ENCODE peak calls at places on chromosome 15, in four cellular contexts. F is K562, X is HepG2, C is SK-N-SH. H is an unnamed sample.

GRCh38 chr15:37880009-37880834 is 54.2 kb upstream of the TMCO5A start:
- DNase-seq in F (peak; percentile 30), X (peak; percentile 7), C (no peak), H (peak; percentile 38)

GRCh38 chr15:94083467-94083991 is 147.8 kb upstream of the MCTP2 start:
- DNase-seq in F (no peak), X (no peak), C (no peak), H (no peak)

GRCh38 chr15:89349212-89349558 is 14.6 kb upstream of the POLG start:
- DNase-seq in F (no peak), X (no peak), C (no peak), H (no peak)

GRCh38 chr15:62622775-62623174 is 419.8 kb upstream of the TPM1 start:
- DNase-seq in F (no peak), X (no peak), C (peak; percentile 75), H (no peak)

GRCh38 chr15:34493001-34493400 is 55.4 kb upstream of the GOLGA8A start:
- DNase-seq in F (no peak), X (no peak), C (no peak), H (no peak)

GRCh38 chr15:48965972-48966371 is 2.3 kb upstream of the SHC4 start:
- DNase-seq in F (peak; percentile 52), X (no peak), C (no peak), H (peak; percentile 23)

GRCh38 chr15:75867428-75867827 is 24.2 kb downstream of the UBE2Q2 start:
- DNase-seq in F (no peak), X (no peak), C (no peak), H (no peak)

GRCh38 chr15:41323611-41324010 is 8.8 kb downstream of the OIP5 start:
- DNase-seq in F (no peak), X (no peak), C (no peak), H (no peak)

GRCh38 chr15:29883126-29883525 is 60.9 kb upstream of the TJP1 start:
- DNase-seq in F (no peak), X (no peak), C (no peak), H (no peak)

GRCh38 chr15:30038667-30039523 is 43.9 kb upstream of the GOLGA8J start:
- DNase-seq in F (no peak), X (no peak), C (peak; percentile 27), H (no peak)

GRCh38 chr15:40495516-40495915 is 24.7 kb downstream of the CHST14 start:
- DNase-seq in F (no peak), X (no peak), C (no peak), H (no peak)

GRCh38 chr15:71730277-71731144 is 79.8 kb upstream of the NR2E3 start:
- DNase-seq in F (peak; percentile 62), X (peak; percentile 50), C (peak; percentile 71), H (peak; percentile 43)

GRCh38 chr15:67809441-67809840 is 15.9 kb upstream of the SKOR1 start:
- DNase-seq in F (no peak), X (no peak), C (no peak), H (no peak)

GRCh38 chr15:59688383-59688887 is 685 bp downstream of the BNIP2 start:
- DNase-seq in F (peak; percentile 46), X (peak; percentile 42), C (no peak), H (peak; percentile 6)

GRCh38 chr15:67826717-67827560 is 1.6 kb downstream of the SKOR1 start:
- DNase-seq in F (no peak), X (no peak), C (peak; percentile 31), H (no peak)

GRCh38 chr15:69668963-69669362 is 216.3 kb downstream of the RPLP1 start:
- DNase-seq in F (no peak), X (no peak), C (no peak), H (no peak)

GRCh38 chr15:56817266-56817665 is 84.0 kb upstream of the ZNF280D start:
- DNase-seq in F (no peak), X (no peak), C (no peak), H (no peak)

GRCh38 chr15:30770759-30771158 is 133.0 kb upstream of the FAN1 start:
- DNase-seq in F (no peak), X (no peak), C (no peak), H (no peak)

GRCh38 chr15:85318048-85318731 is 62.2 kb upstream of the AKAP13 start:
- DNase-seq in F (no peak), X (no peak), C (no peak), H (peak; percentile 47)

GRCh38 chr15:31444844-31445243 is 118.2 kb downstream of the KLF13 start:
- DNase-seq in F (no peak), X (no peak), C (no peak), H (no peak)

GRCh38 chr15:92821491-92822116 is 78.5 kb upstream of the CHD2 start:
- DNase-seq in F (no peak), X (no peak), C (no peak), H (no peak)

GRCh38 chr15:26355671-26356070 is 417.2 kb downstream of the GABRB3 start:
- DNase-seq in F (no peak), X (no peak), C (peak; percentile 11), H (no peak)

GRCh38 chr15:77838061-77838460 is 205.3 kb upstream of the LINGO1 start:
- DNase-seq in F (no peak), X (no peak), C (no peak), H (no peak)

GRCh38 chr15:33157636-33158035 is 36.9 kb downstream of the FMN1 start:
- DNase-seq in F (no peak), X (no peak), C (no peak), H (no peak)

GRCh38 chr15:80957556-80957955 is 32.1 kb downstream of the MESD start:
- DNase-seq in F (peak; percentile 16), X (no peak), C (no peak), H (no peak)

GRCh38 chr15:57440167-57440566 is 63.9 kb downstream of the CGNL1 start:
- DNase-seq in F (no peak), X (no peak), C (no peak), H (no peak)

GRCh38 chr15:95300958-95301357 is 1029.5 kb upstream of the NR2F2 start:
- DNase-seq in F (no peak), X (no peak), C (no peak), H (no peak)

GRCh38 chr15:36608166-36608565 is 28.7 kb downstream of the CDIN1 start:
- DNase-seq in F (no peak), X (no peak), C (no peak), H (no peak)

GRCh38 chr15:77676569-77677375 is 44.1 kb upstream of the LINGO1 start:
- DNase-seq in F (no peak), X (no peak), C (no peak), H (no peak)

GRCh38 chr15:94387854-94388441 is 156.6 kb downstream of the MCTP2 start:
- DNase-seq in F (no peak), X (no peak), C (no peak), H (no peak)

DNA sequence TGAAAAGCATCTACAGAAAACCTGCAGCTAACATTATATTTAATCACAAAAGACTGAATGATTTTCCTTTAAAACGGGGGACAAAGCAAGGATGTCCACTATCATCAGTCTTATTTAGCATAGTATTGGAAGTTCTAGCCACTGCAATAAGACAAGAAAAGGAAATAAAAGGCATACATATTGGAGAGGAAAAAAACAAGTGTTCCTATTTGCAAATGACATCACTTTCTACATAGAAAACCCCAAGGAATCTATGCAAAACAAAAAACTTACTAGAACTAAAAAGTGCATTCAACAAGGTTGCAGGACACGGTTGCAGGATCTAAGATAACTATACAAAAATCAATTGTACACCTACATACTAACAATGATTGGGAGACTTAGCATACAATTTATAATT is 101.6 kb upstream of the MEF2A start:
- DNase-seq in F (no peak), X (no peak), C (no peak), H (no peak)
- TF ChIP-seq ELF1 in F (no peak), X (no peak), C (no peak), H (no peak)

GRCh38 chr15:27487846-27488245 is 516.9 kb downstream of the GABRG3 start:
- DNase-seq in F (peak; percentile 34), X (no peak), C (no peak), H (no peak)
- TF ChIP-seq ELF1 in F (no peak), X (no peak), C (no peak), H (no peak)

DNA sequence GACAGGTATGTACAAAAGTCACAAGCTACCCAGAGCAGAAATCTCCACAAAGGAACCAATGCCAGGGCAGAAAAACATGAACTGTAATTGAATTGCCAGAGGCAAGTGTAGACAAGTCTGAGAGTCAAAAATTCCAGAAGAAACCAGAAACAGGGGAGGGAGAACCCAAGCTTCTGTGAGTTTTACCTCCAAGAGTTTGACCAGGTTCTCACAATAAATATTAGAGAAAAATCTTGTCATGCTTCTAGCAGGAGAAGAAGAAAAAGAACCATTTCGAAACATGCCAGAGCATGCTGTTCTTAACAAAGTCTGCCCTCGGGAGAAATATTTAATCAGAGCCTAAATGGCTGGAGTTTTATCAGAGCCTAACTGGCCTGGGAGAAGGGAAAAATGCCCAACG is 32.5 kb upstream of the AP3B2 start:
- DNase-seq in F (no peak), X (no peak), C (no peak), H (no peak)
- TF ChIP-seq ELF1 in F (no peak), X (no peak), C (no peak), H (no peak)

DNA sequence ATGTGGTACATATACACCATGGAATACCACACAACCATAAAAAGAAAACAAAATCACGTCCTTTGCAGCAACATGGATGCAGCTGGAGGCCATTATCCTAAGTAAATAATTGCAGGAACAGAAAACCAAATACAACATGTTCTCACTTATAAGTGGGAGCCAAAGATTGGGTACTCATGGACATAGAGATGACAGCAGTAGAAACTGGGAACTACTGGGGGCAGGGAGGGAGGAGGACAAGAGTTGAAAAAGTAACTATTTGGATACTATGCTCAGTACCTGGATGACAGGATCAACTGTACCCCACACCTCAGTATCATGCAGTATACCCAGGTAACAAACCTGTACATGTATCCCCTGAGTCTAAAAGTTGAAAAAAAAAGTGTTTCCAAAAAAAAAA is 23.2 kb upstream of the ATOSA start:
- DNase-seq in F (no peak), X (no peak), C (no peak), H (no peak)
- TF ChIP-seq ELF1 in F (no peak), X (no peak), C (no peak), H (no peak)

GRCh38 chr15:52498700-52499099 is 30.0 kb downstream of the MYO5A start:
- DNase-seq in F (no peak), X (no peak), C (no peak), H (no peak)

GRCh38 chr15:52493968-52494367 is 34.7 kb downstream of the MYO5A start:
- DNase-seq in F (no peak), X (no peak), C (no peak), H (no peak)

GRCh38 chr15:52499506-52499905 is 29.2 kb downstream of the MYO5A start:
- DNase-seq in F (no peak), X (no peak), C (no peak), H (no peak)

GRCh38 chr15:52496175-52496574 is 32.5 kb downstream of the MYO5A start:
- DNase-seq in F (no peak), X (no peak), C (no peak), H (no peak)

DNA sequence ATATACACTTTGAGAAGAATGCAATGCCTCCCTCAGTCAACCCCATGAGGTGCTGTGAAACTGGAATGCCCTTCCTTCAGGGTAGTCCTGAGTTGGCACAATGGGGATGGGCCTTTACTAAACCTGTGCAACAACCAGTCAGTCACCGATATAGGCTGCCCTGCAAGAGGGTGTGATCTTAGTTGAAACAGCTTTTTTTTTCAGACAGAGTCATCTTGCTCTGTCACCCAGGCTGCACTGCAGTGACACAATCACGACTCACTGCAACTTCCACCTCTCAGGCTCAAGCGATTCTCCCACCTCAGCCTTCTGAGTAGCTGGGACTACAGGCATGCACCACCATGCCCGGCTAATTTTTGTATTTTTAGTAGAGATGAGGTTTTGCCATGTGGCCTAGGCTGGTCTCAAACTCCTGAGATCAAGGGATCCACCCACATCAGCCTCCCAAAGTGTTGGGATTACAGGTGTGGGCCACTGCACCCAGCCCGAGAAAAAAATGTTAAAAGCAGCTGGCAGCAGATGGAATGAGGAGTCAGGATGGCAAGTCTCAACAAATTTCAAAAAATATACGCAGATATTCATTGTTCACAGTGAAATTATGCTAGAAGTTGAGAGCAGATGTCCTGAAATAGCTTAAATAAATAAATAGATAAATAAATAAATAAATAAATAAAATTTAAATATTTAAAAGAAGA is 31.8 kb downstream of the MYO5A start:
- DNase-seq in F (no peak), X (no peak), C (no peak), H (peak; percentile 49)
- TF ChIP-seq ELF1 in F (no peak), X (no peak), C (no peak), H (no peak)

H was measured in HCT116.